ENCODE peak calls at places on chromosomes 2 and 18, in eight cellular contexts. L is CD4-positive, alpha-beta memory T cell; D is pancreas; G is CD8-positive, alpha-beta T cell; A is cardiac fibroblast; W is PC-3; U is memory B cell; J is stimulated activated CD8-positive, alpha-beta memory T cell treated with anti-CD3 and anti-CD28 coated beads, Interleukin-15, amount 100 ng/mL, for 4 hours. V is an unnamed sample.

GRCh38 chr18:47968721-47969120 is 38.3 kb upstream of the SMAD2 start:
- DNase-seq in L (no peak), D (no peak), G (no peak), A (no peak), W (peak; percentile 7), U (no peak), J (no peak), V (no peak)

GRCh38 chr2:18824915-18825314 is 235.5 kb upstream of the NT5C1B start:
- DNase-seq in L (no peak), D (no peak), G (no peak), A (no peak), W (no peak), U (no peak), J (no peak), V (no peak)

GRCh38 chr2:141611143-141611571 is 519.7 kb downstream of the LRP1B start:
- DNase-seq in L (no peak), D (no peak), G (no peak), A (peak; percentile 5), W (peak; percentile 41), U (no peak), J (no peak), V (no peak)

GRCh38 chr2:54456526-54457325 is 599 bp downstream of the SPTBN1 start:
- DNase-seq in L (no peak), D (peak; percentile 37), G (no peak), A (peak; percentile 42), W (peak; percentile 25), U (no peak), J (no peak), V (no peak)

GRCh38 chr18:49582579-49582978 is 20.7 kb downstream of the LIPG start:
- DNase-seq in L (no peak), D (no peak), G (no peak), A (peak; percentile 51), W (no peak), U (no peak), J (no peak), V (no peak)

GRCh38 chr18:78868330-78869316 is 111.0 kb upstream of the SALL3 start:
- DNase-seq in L (no peak), D (no peak), G (no peak), A (no peak), W (no peak), U (no peak), J (no peak), V (no peak)

GRCh38 chr2:33589444-33589843 is 9.7 kb downstream of the FAM98A start:
- DNase-seq in L (no peak), D (no peak), G (no peak), A (peak; percentile 34), W (no peak), U (no peak), J (no peak), V (no peak)

GRCh38 chr2:197167608-197168287 is 142.8 kb downstream of the ANKRD44 start:
- DNase-seq in L (no peak), D (no peak), G (no peak), A (no peak), W (no peak), U (no peak), J (no peak), V (no peak)

GRCh38 chr2:186059096-186059495 is 320.5 kb downstream of the FSIP2 start:
- DNase-seq in L (no peak), D (no peak), G (no peak), A (peak; percentile 24), W (peak; percentile 47), U (no peak), J (no peak), V (no peak)

GRCh38 chr2:135815269-135815668 is 21.7 kb downstream of the LCT start:
- DNase-seq in L (no peak), D (no peak), G (no peak), A (no peak), W (no peak), U (no peak), J (no peak), V (no peak)

GRCh38 chr2:188181439-188181838 is 110.2 kb upstream of the GULP1 start:
- DNase-seq in L (no peak), D (no peak), G (no peak), A (no peak), W (no peak), U (no peak), J (no peak), V (no peak)

GRCh38 chr2:111706481-111707001 is 177.5 kb downstream of the ANAPC1 start:
- DNase-seq in L (no peak), D (no peak), G (no peak), A (no peak), W (no peak), U (no peak), J (no peak), V (peak; percentile 50)

GRCh38 chr2:81692566-81692965 is 1388.0 kb upstream of the LRRTM1 start:
- DNase-seq in L (no peak), D (no peak), G (no peak), A (no peak), W (no peak), U (no peak), J (no peak), V (no peak)

GRCh38 chr18:59357928-59358327 is 1.1 kb downstream of the LMAN1 start:
- DNase-seq in L (peak; percentile 17), D (no peak), G (no peak), A (peak; percentile 86), W (peak; percentile 84), U (no peak), J (no peak), V (no peak)

GRCh38 chr2:218024336-218024735 is 21.5 kb upstream of the TNS1 start:
- DNase-seq in L (no peak), D (peak; percentile 8), G (no peak), A (no peak), W (no peak), U (no peak), J (no peak), V (peak; percentile 42)

GRCh38 chr2:120239488-120240287 is 13.0 kb upstream of the RALB start:
- DNase-seq in L (no peak), D (peak; percentile 66), G (no peak), A (peak; percentile 93), W (peak; percentile 92), U (no peak), J (no peak), V (peak; percentile 28)

GRCh38 chr18:657311-657997 is at the start of gene TYMS:
- DNase-seq in L (no peak), D (peak; percentile 59), G (no peak), A (peak; percentile 50), W (peak; percentile 84), U (no peak), J (no peak), V (no peak)

GRCh38 chr2:162839419-162839818 is 852 bp upstream of the KCNH7 start:
- DNase-seq in L (no peak), D (no peak), G (no peak), A (no peak), W (no peak), U (no peak), J (no peak), V (no peak)

GRCh38 chr2:110748489-110748867 is 16.1 kb downstream of the ACOXL start:
- DNase-seq in L (peak; percentile 49), D (no peak), G (peak; percentile 9), A (no peak), W (peak; percentile 71), U (no peak), J (peak; percentile 14), V (no peak)

GRCh38 chr2:70906022-70906421 is 29.7 kb upstream of the ATP6V1B1 start:
- DNase-seq in L (no peak), D (no peak), G (no peak), A (no peak), W (no peak), U (no peak), J (no peak), V (no peak)